ENCODE peak calls at places on chromosomes 5 and 9, in eight cellular contexts. One of them, this sample, is unnamed.

GRCh38 chr5:31059889-31060288 is 133.6 kb upstream of the CDH6 start:
- DNase-seq in right atrium auricular region: no peak
- DNase-seq in activated T-helper 9 cell treated with anti-CD3 and anti-CD28 coated beads, Interleukin-2, amount 50 U/mL, for 16 hours: no peak
- DNase-seq in SW 1271: no peak
- DNase-seq in brain microvascular endothelial cell: no peak
- DNase-seq in glutamatergic neuron: no peak
- DNase-seq in mesendoderm: no peak
- DNase-seq in fibroblast of mammary gland: no peak
- DNase-seq in this sample: peak; percentile 81

GRCh38 chr5:133939668-133940067 is 28.8 kb downstream of the C5orf15 start:
- DNase-seq in right atrium auricular region: no peak
- DNase-seq in activated T-helper 9 cell treated with anti-CD3 and anti-CD28 coated beads, Interleukin-2, amount 50 U/mL, for 16 hours: no peak
- DNase-seq in SW 1271: no peak
- DNase-seq in brain microvascular endothelial cell: no peak
- DNase-seq in glutamatergic neuron: no peak
- DNase-seq in mesendoderm: peak; percentile 29
- DNase-seq in fibroblast of mammary gland: no peak
- DNase-seq in this sample: no peak

GRCh38 chr5:119179857-119180641 is 109.2 kb downstream of the DMXL1 start:
- DNase-seq in right atrium auricular region: no peak
- DNase-seq in activated T-helper 9 cell treated with anti-CD3 and anti-CD28 coated beads, Interleukin-2, amount 50 U/mL, for 16 hours: no peak
- DNase-seq in SW 1271: no peak
- DNase-seq in brain microvascular endothelial cell: no peak
- DNase-seq in glutamatergic neuron: no peak
- DNase-seq in mesendoderm: no peak
- DNase-seq in fibroblast of mammary gland: peak; percentile 38
- DNase-seq in this sample: no peak

GRCh38 chr9:112809351-112809848 is 58.8 kb downstream of the SNX30 start:
- DNase-seq in right atrium auricular region: no peak
- DNase-seq in activated T-helper 9 cell treated with anti-CD3 and anti-CD28 coated beads, Interleukin-2, amount 50 U/mL, for 16 hours: no peak
- DNase-seq in SW 1271: no peak
- DNase-seq in brain microvascular endothelial cell: no peak
- DNase-seq in glutamatergic neuron: no peak
- DNase-seq in mesendoderm: no peak
- DNase-seq in fibroblast of mammary gland: no peak
- DNase-seq in this sample: no peak

GRCh38 chr5:141771031-141771430 is 89.0 kb upstream of the ARAP3 start:
- DNase-seq in right atrium auricular region: no peak
- DNase-seq in activated T-helper 9 cell treated with anti-CD3 and anti-CD28 coated beads, Interleukin-2, amount 50 U/mL, for 16 hours: no peak
- DNase-seq in SW 1271: no peak
- DNase-seq in brain microvascular endothelial cell: no peak
- DNase-seq in glutamatergic neuron: no peak
- DNase-seq in mesendoderm: peak; percentile 38
- DNase-seq in fibroblast of mammary gland: no peak
- DNase-seq in this sample: no peak

GRCh38 chr9:91771864-91772263 is 178.2 kb downstream of the ROR2 start:
- DNase-seq in right atrium auricular region: no peak
- DNase-seq in activated T-helper 9 cell treated with anti-CD3 and anti-CD28 coated beads, Interleukin-2, amount 50 U/mL, for 16 hours: no peak
- DNase-seq in SW 1271: no peak
- DNase-seq in brain microvascular endothelial cell: no peak
- DNase-seq in glutamatergic neuron: no peak
- DNase-seq in mesendoderm: no peak
- DNase-seq in fibroblast of mammary gland: peak; percentile 68
- DNase-seq in this sample: no peak

GRCh38 chr5:100900796-100901731 is 2.0 kb downstream of the ST8SIA4 start:
- DNase-seq in right atrium auricular region: peak; percentile 77
- DNase-seq in activated T-helper 9 cell treated with anti-CD3 and anti-CD28 coated beads, Interleukin-2, amount 50 U/mL, for 16 hours: peak; percentile 90
- DNase-seq in SW 1271: no peak
- DNase-seq in brain microvascular endothelial cell: peak; percentile 45
- DNase-seq in glutamatergic neuron: peak; percentile 55
- DNase-seq in mesendoderm: peak; percentile 93
- DNase-seq in fibroblast of mammary gland: peak; percentile 43
- DNase-seq in this sample: peak; percentile 64

GRCh38 chr5:161342886-161343285 is 203.6 kb downstream of the GABRB2 start:
- DNase-seq in right atrium auricular region: no peak
- DNase-seq in activated T-helper 9 cell treated with anti-CD3 and anti-CD28 coated beads, Interleukin-2, amount 50 U/mL, for 16 hours: no peak
- DNase-seq in SW 1271: no peak
- DNase-seq in brain microvascular endothelial cell: no peak
- DNase-seq in glutamatergic neuron: no peak
- DNase-seq in mesendoderm: no peak
- DNase-seq in fibroblast of mammary gland: no peak
- DNase-seq in this sample: no peak

GRCh38 chr9:503331-503730 is 288.7 kb downstream of the DOCK8 start:
- DNase-seq in right atrium auricular region: no peak
- DNase-seq in activated T-helper 9 cell treated with anti-CD3 and anti-CD28 coated beads, Interleukin-2, amount 50 U/mL, for 16 hours: no peak
- DNase-seq in SW 1271: no peak
- DNase-seq in brain microvascular endothelial cell: no peak
- DNase-seq in glutamatergic neuron: no peak
- DNase-seq in mesendoderm: peak; percentile 9
- DNase-seq in fibroblast of mammary gland: no peak
- DNase-seq in this sample: peak; percentile 59

GRCh38 chr9:126421567-126422428 is 95.2 kb downstream of the MVB12B start:
- DNase-seq in right atrium auricular region: no peak
- DNase-seq in activated T-helper 9 cell treated with anti-CD3 and anti-CD28 coated beads, Interleukin-2, amount 50 U/mL, for 16 hours: no peak
- DNase-seq in SW 1271: no peak
- DNase-seq in brain microvascular endothelial cell: no peak
- DNase-seq in glutamatergic neuron: no peak
- DNase-seq in mesendoderm: peak; percentile 89
- DNase-seq in fibroblast of mammary gland: no peak
- DNase-seq in this sample: no peak

GRCh38 chr5:57665146-57665936 is 182.7 kb upstream of the ACTBL2 start:
- DNase-seq in right atrium auricular region: no peak
- DNase-seq in activated T-helper 9 cell treated with anti-CD3 and anti-CD28 coated beads, Interleukin-2, amount 50 U/mL, for 16 hours: no peak
- DNase-seq in SW 1271: no peak
- DNase-seq in brain microvascular endothelial cell: no peak
- DNase-seq in glutamatergic neuron: no peak
- DNase-seq in mesendoderm: no peak
- DNase-seq in fibroblast of mammary gland: no peak
- DNase-seq in this sample: no peak

GRCh38 chr5:138110266-138110963 is 26.6 kb downstream of the WNT8A start:
- DNase-seq in right atrium auricular region: no peak
- DNase-seq in activated T-helper 9 cell treated with anti-CD3 and anti-CD28 coated beads, Interleukin-2, amount 50 U/mL, for 16 hours: no peak
- DNase-seq in SW 1271: no peak
- DNase-seq in brain microvascular endothelial cell: no peak
- DNase-seq in glutamatergic neuron: peak; percentile 28
- DNase-seq in mesendoderm: peak; percentile 73
- DNase-seq in fibroblast of mammary gland: no peak
- DNase-seq in this sample: no peak

GRCh38 chr5:28369418-28369817 is 1331.0 kb upstream of the CDH9 start:
- DNase-seq in right atrium auricular region: no peak
- DNase-seq in activated T-helper 9 cell treated with anti-CD3 and anti-CD28 coated beads, Interleukin-2, amount 50 U/mL, for 16 hours: no peak
- DNase-seq in SW 1271: no peak
- DNase-seq in brain microvascular endothelial cell: peak; percentile 7
- DNase-seq in glutamatergic neuron: no peak
- DNase-seq in mesendoderm: no peak
- DNase-seq in fibroblast of mammary gland: no peak
- DNase-seq in this sample: no peak

GRCh38 chr9:124835026-124835501 is 18.2 kb upstream of the WDR38 start:
- DNase-seq in right atrium auricular region: peak; percentile 73
- DNase-seq in activated T-helper 9 cell treated with anti-CD3 and anti-CD28 coated beads, Interleukin-2, amount 50 U/mL, for 16 hours: no peak
- DNase-seq in SW 1271: no peak
- DNase-seq in brain microvascular endothelial cell: peak; percentile 91
- DNase-seq in glutamatergic neuron: no peak
- DNase-seq in mesendoderm: no peak
- DNase-seq in fibroblast of mammary gland: peak; percentile 87
- DNase-seq in this sample: peak; percentile 88

GRCh38 chr5:142364251-142365145 is 39.7 kb upstream of the SPRY4 start:
- DNase-seq in right atrium auricular region: no peak
- DNase-seq in activated T-helper 9 cell treated with anti-CD3 and anti-CD28 coated beads, Interleukin-2, amount 50 U/mL, for 16 hours: no peak
- DNase-seq in SW 1271: no peak
- DNase-seq in brain microvascular endothelial cell: no peak
- DNase-seq in glutamatergic neuron: peak; percentile 63
- DNase-seq in mesendoderm: peak; percentile 53
- DNase-seq in fibroblast of mammary gland: no peak
- DNase-seq in this sample: no peak

GRCh38 chr5:132226516-132227234 is 978 bp downstream of the P4HA2 start:
- DNase-seq in right atrium auricular region: no peak
- DNase-seq in activated T-helper 9 cell treated with anti-CD3 and anti-CD28 coated beads, Interleukin-2, amount 50 U/mL, for 16 hours: no peak
- DNase-seq in SW 1271: no peak
- DNase-seq in brain microvascular endothelial cell: no peak
- DNase-seq in glutamatergic neuron: no peak
- DNase-seq in mesendoderm: no peak
- DNase-seq in fibroblast of mammary gland: peak; percentile 57
- DNase-seq in this sample: no peak

GRCh38 chr5:148255456-148255855 is 13.1 kb upstream of the SPINK13 start:
- DNase-seq in right atrium auricular region: no peak
- DNase-seq in activated T-helper 9 cell treated with anti-CD3 and anti-CD28 coated beads, Interleukin-2, amount 50 U/mL, for 16 hours: no peak
- DNase-seq in SW 1271: no peak
- DNase-seq in brain microvascular endothelial cell: no peak
- DNase-seq in glutamatergic neuron: no peak
- DNase-seq in mesendoderm: no peak
- DNase-seq in fibroblast of mammary gland: no peak
- DNase-seq in this sample: no peak

GRCh38 chr9:97475079-97475478 is 26.4 kb upstream of the TMOD1 start:
- DNase-seq in right atrium auricular region: no peak
- DNase-seq in activated T-helper 9 cell treated with anti-CD3 and anti-CD28 coated beads, Interleukin-2, amount 50 U/mL, for 16 hours: no peak
- DNase-seq in SW 1271: no peak
- DNase-seq in brain microvascular endothelial cell: no peak
- DNase-seq in glutamatergic neuron: no peak
- DNase-seq in mesendoderm: no peak
- DNase-seq in fibroblast of mammary gland: peak; percentile 68
- DNase-seq in this sample: no peak

GRCh38 chr5:157747766-157748700 is 4.5 kb downstream of the LSM11 start:
- DNase-seq in right atrium auricular region: no peak
- DNase-seq in activated T-helper 9 cell treated with anti-CD3 and anti-CD28 coated beads, Interleukin-2, amount 50 U/mL, for 16 hours: no peak
- DNase-seq in SW 1271: no peak
- DNase-seq in brain microvascular endothelial cell: no peak
- DNase-seq in glutamatergic neuron: no peak
- DNase-seq in mesendoderm: no peak
- DNase-seq in fibroblast of mammary gland: peak; percentile 24
- DNase-seq in this sample: no peak

GRCh38 chr5:65264420-65264819 is 217.3 kb downstream of the ADAMTS6 start:
- DNase-seq in right atrium auricular region: no peak
- DNase-seq in activated T-helper 9 cell treated with anti-CD3 and anti-CD28 coated beads, Interleukin-2, amount 50 U/mL, for 16 hours: no peak
- DNase-seq in SW 1271: no peak
- DNase-seq in brain microvascular endothelial cell: no peak
- DNase-seq in glutamatergic neuron: no peak
- DNase-seq in mesendoderm: no peak
- DNase-seq in fibroblast of mammary gland: no peak
- DNase-seq in this sample: no peak

GRCh38 chr9:38018230-38018963 is 50.6 kb downstream of the SHB start:
- DNase-seq in right atrium auricular region: no peak
- DNase-seq in activated T-helper 9 cell treated with anti-CD3 and anti-CD28 coated beads, Interleukin-2, amount 50 U/mL, for 16 hours: no peak
- DNase-seq in SW 1271: no peak
- DNase-seq in brain microvascular endothelial cell: no peak
- DNase-seq in glutamatergic neuron: no peak
- DNase-seq in mesendoderm: no peak
- DNase-seq in fibroblast of mammary gland: no peak
- DNase-seq in this sample: no peak

GRCh38 chr9:93896496-93897033 is 58.6 kb downstream of the BARX1 start:
- DNase-seq in right atrium auricular region: no peak
- DNase-seq in activated T-helper 9 cell treated with anti-CD3 and anti-CD28 coated beads, Interleukin-2, amount 50 U/mL, for 16 hours: no peak
- DNase-seq in SW 1271: no peak
- DNase-seq in brain microvascular endothelial cell: no peak
- DNase-seq in glutamatergic neuron: no peak
- DNase-seq in mesendoderm: no peak
- DNase-seq in fibroblast of mammary gland: no peak
- DNase-seq in this sample: no peak

GRCh38 chr9:91905958-91906585 is 44.0 kb downstream of the ROR2 start:
- DNase-seq in right atrium auricular region: no peak
- DNase-seq in activated T-helper 9 cell treated with anti-CD3 and anti-CD28 coated beads, Interleukin-2, amount 50 U/mL, for 16 hours: peak; percentile 11
- DNase-seq in SW 1271: no peak
- DNase-seq in brain microvascular endothelial cell: no peak
- DNase-seq in glutamatergic neuron: no peak
- DNase-seq in mesendoderm: no peak
- DNase-seq in fibroblast of mammary gland: no peak
- DNase-seq in this sample: peak; percentile 49

GRCh38 chr9:89149726-89150125 is 28.9 kb downstream of the SHC3 start:
- DNase-seq in right atrium auricular region: no peak
- DNase-seq in activated T-helper 9 cell treated with anti-CD3 and anti-CD28 coated beads, Interleukin-2, amount 50 U/mL, for 16 hours: no peak
- DNase-seq in SW 1271: no peak
- DNase-seq in brain microvascular endothelial cell: peak; percentile 76
- DNase-seq in glutamatergic neuron: no peak
- DNase-seq in mesendoderm: no peak
- DNase-seq in fibroblast of mammary gland: peak; percentile 82
- DNase-seq in this sample: no peak

GRCh38 chr5:116395178-116395577 is 179.4 kb downstream of the SEMA6A start:
- DNase-seq in right atrium auricular region: no peak
- DNase-seq in activated T-helper 9 cell treated with anti-CD3 and anti-CD28 coated beads, Interleukin-2, amount 50 U/mL, for 16 hours: no peak
- DNase-seq in SW 1271: no peak
- DNase-seq in brain microvascular endothelial cell: no peak
- DNase-seq in glutamatergic neuron: peak; percentile 51
- DNase-seq in mesendoderm: no peak
- DNase-seq in fibroblast of mammary gland: no peak
- DNase-seq in this sample: no peak

GRCh38 chr5:154756203-154756870 is 1.2 kb downstream of the LARP1 start:
- DNase-seq in right atrium auricular region: no peak
- DNase-seq in activated T-helper 9 cell treated with anti-CD3 and anti-CD28 coated beads, Interleukin-2, amount 50 U/mL, for 16 hours: peak; percentile 23
- DNase-seq in SW 1271: no peak
- DNase-seq in brain microvascular endothelial cell: no peak
- DNase-seq in glutamatergic neuron: peak; percentile 61
- DNase-seq in mesendoderm: peak; percentile 59
- DNase-seq in fibroblast of mammary gland: no peak
- DNase-seq in this sample: peak; percentile 42

GRCh38 chr5:93595420-93596136 is 12.6 kb downstream of the NR2F1 start:
- DNase-seq in right atrium auricular region: no peak
- DNase-seq in activated T-helper 9 cell treated with anti-CD3 and anti-CD28 coated beads, Interleukin-2, amount 50 U/mL, for 16 hours: no peak
- DNase-seq in SW 1271: no peak
- DNase-seq in brain microvascular endothelial cell: no peak
- DNase-seq in glutamatergic neuron: no peak
- DNase-seq in mesendoderm: no peak
- DNase-seq in fibroblast of mammary gland: no peak
- DNase-seq in this sample: no peak

GRCh38 chr5:42984307-42984706 is 55.8 kb downstream of the ANXA2R start:
- DNase-seq in right atrium auricular region: no peak
- DNase-seq in activated T-helper 9 cell treated with anti-CD3 and anti-CD28 coated beads, Interleukin-2, amount 50 U/mL, for 16 hours: no peak
- DNase-seq in SW 1271: no peak
- DNase-seq in brain microvascular endothelial cell: peak; percentile 14
- DNase-seq in glutamatergic neuron: no peak
- DNase-seq in mesendoderm: no peak
- DNase-seq in fibroblast of mammary gland: peak; percentile 30
- DNase-seq in this sample: no peak

GRCh38 chr5:6711409-6712135 is 1.7 kb upstream of the TENT4A start:
- DNase-seq in right atrium auricular region: no peak
- DNase-seq in activated T-helper 9 cell treated with anti-CD3 and anti-CD28 coated beads, Interleukin-2, amount 50 U/mL, for 16 hours: no peak
- DNase-seq in SW 1271: no peak
- DNase-seq in brain microvascular endothelial cell: no peak
- DNase-seq in glutamatergic neuron: no peak
- DNase-seq in mesendoderm: no peak
- DNase-seq in fibroblast of mammary gland: no peak
- DNase-seq in this sample: no peak

GRCh38 chr9:16815042-16815441 is 55.4 kb downstream of the BNC2 start:
- DNase-seq in right atrium auricular region: no peak
- DNase-seq in activated T-helper 9 cell treated with anti-CD3 and anti-CD28 coated beads, Interleukin-2, amount 50 U/mL, for 16 hours: no peak
- DNase-seq in SW 1271: no peak
- DNase-seq in brain microvascular endothelial cell: no peak
- DNase-seq in glutamatergic neuron: no peak
- DNase-seq in mesendoderm: no peak
- DNase-seq in fibroblast of mammary gland: no peak
- DNase-seq in this sample: no peak

GRCh38 chr5:178338126-178338749 is 105.6 kb upstream of the PHYKPL start:
- DNase-seq in right atrium auricular region: no peak
- DNase-seq in activated T-helper 9 cell treated with anti-CD3 and anti-CD28 coated beads, Interleukin-2, amount 50 U/mL, for 16 hours: no peak
- DNase-seq in SW 1271: no peak
- DNase-seq in brain microvascular endothelial cell: no peak
- DNase-seq in glutamatergic neuron: no peak
- DNase-seq in mesendoderm: no peak
- DNase-seq in fibroblast of mammary gland: no peak
- DNase-seq in this sample: peak; percentile 21

GRCh38 chr9:36946653-36947052 is 87.4 kb downstream of the PAX5 start:
- DNase-seq in right atrium auricular region: no peak
- DNase-seq in activated T-helper 9 cell treated with anti-CD3 and anti-CD28 coated beads, Interleukin-2, amount 50 U/mL, for 16 hours: no peak
- DNase-seq in SW 1271: no peak
- DNase-seq in brain microvascular endothelial cell: no peak
- DNase-seq in glutamatergic neuron: no peak
- DNase-seq in mesendoderm: no peak
- DNase-seq in fibroblast of mammary gland: peak; percentile 41
- DNase-seq in this sample: no peak

GRCh38 chr9:124766326-124766725 is 4.8 kb downstream of the NR6A1 start:
- DNase-seq in right atrium auricular region: no peak
- DNase-seq in activated T-helper 9 cell treated with anti-CD3 and anti-CD28 coated beads, Interleukin-2, amount 50 U/mL, for 16 hours: no peak
- DNase-seq in SW 1271: no peak
- DNase-seq in brain microvascular endothelial cell: no peak
- DNase-seq in glutamatergic neuron: no peak
- DNase-seq in mesendoderm: no peak
- DNase-seq in fibroblast of mammary gland: no peak
- DNase-seq in this sample: no peak

This sample was measured in small intestine.